ENCODE peak calls at places on chromosome 4, in nine cellular contexts. Z, S, M, P, L, B, E, X and V are unnamed samples.

GRCh38 chr4:140049024-140049923 is 104.7 kb downstream of the MAML3 start:
- DNase-seq in L (peak; percentile 80), B (peak; percentile 2), P (no peak), Z (no peak), S (no peak), X (peak; percentile 55), E (peak; percentile 88), M (no peak), V (peak; percentile 64)

GRCh38 chr4:90943311-90943710 is 816.1 kb downstream of the CCSER1 start:
- DNase-seq in S (no peak), E (no peak), Z (no peak), L (no peak), B (no peak), X (no peak), P (no peak), M (no peak), V (no peak)

GRCh38 chr4:126242679-126243390 is 928.1 kb downstream of the FAT4 start:
- DNase-seq in X (no peak), M (no peak), B (no peak), P (no peak), L (peak; percentile 42), E (no peak), Z (no peak), S (no peak), V (no peak)

GRCh38 chr4:179145746-179146530 is 1703.7 kb upstream of the AGA start:
- DNase-seq in L (no peak), Z (no peak), B (no peak), P (no peak), M (no peak), S (no peak), E (no peak), X (no peak), V (no peak)

GRCh38 chr4:17468638-17469221 is 43.2 kb downstream of the QDPR start:
- DNase-seq in Z (peak; percentile 52), X (no peak), M (no peak), P (no peak), E (peak; percentile 67), S (no peak), L (no peak), B (peak; percentile 13), V (no peak)

GRCh38 chr4:15653864-15654391 is 1.2 kb downstream of the FBXL5 start:
- DNase-seq in Z (peak; percentile 23), E (peak; percentile 50), S (no peak), X (no peak), M (no peak), P (no peak), B (peak; percentile 31), L (no peak), V (no peak)

GRCh38 chr4:88779431-88779830 is 81.8 kb upstream of the NAP1L5 start:
- DNase-seq in S (no peak), M (no peak), Z (no peak), B (no peak), P (no peak), E (no peak), X (no peak), L (no peak), V (no peak)

GRCh38 chr4:153186046-153186728 is 18.1 kb upstream of the TRIM2 start:
- DNase-seq in B (no peak), Z (no peak), S (no peak), P (no peak), X (no peak), L (no peak), M (no peak), E (no peak), V (no peak)

GRCh38 chr4:165548702-165549101 is 169.9 kb downstream of the CPE start:
- DNase-seq in M (no peak), P (no peak), X (no peak), L (no peak), S (no peak), E (no peak), B (no peak), Z (no peak), V (no peak)

GRCh38 chr4:15438939-15439524 is 11.2 kb downstream of the C1QTNF7 start:
- DNase-seq in Z (no peak), B (no peak), L (no peak), S (no peak), E (no peak), P (peak; percentile 29), X (no peak), M (no peak), V (no peak)

GRCh38 chr4:102344520-102344954 is 745 bp downstream of the SLC39A8 start:
- DNase-seq in B (no peak), L (peak; percentile 95), P (no peak), S (peak; percentile 77), X (peak; percentile 79), E (peak; percentile 68), Z (peak; percentile 66), M (no peak), V (peak; percentile 71)

GRCh38 chr4:150215601-150216000 is 137.4 kb downstream of the DCLK2 start:
- DNase-seq in L (no peak), E (no peak), P (no peak), S (no peak), B (no peak), M (no peak), X (no peak), Z (no peak), V (no peak)

GRCh38 chr4:20305976-20306375 is 54.3 kb downstream of the SLIT2 start:
- DNase-seq in B (no peak), P (no peak), X (no peak), E (peak; percentile 32), Z (no peak), M (no peak), S (no peak), L (no peak), V (no peak)

GRCh38 chr4:129378346-129378745 is 282.4 kb downstream of the C4orf33 start:
- DNase-seq in Z (no peak), P (no peak), M (no peak), B (no peak), E (no peak), L (no peak), S (no peak), X (no peak), V (no peak)

GRCh38 chr4:76579596-76580375 is 144.8 kb downstream of the SHROOM3 start:
- DNase-seq in Z (no peak), X (no peak), M (no peak), B (no peak), S (no peak), E (peak; percentile 20), P (no peak), L (no peak), V (peak; percentile 72)

DNA sequence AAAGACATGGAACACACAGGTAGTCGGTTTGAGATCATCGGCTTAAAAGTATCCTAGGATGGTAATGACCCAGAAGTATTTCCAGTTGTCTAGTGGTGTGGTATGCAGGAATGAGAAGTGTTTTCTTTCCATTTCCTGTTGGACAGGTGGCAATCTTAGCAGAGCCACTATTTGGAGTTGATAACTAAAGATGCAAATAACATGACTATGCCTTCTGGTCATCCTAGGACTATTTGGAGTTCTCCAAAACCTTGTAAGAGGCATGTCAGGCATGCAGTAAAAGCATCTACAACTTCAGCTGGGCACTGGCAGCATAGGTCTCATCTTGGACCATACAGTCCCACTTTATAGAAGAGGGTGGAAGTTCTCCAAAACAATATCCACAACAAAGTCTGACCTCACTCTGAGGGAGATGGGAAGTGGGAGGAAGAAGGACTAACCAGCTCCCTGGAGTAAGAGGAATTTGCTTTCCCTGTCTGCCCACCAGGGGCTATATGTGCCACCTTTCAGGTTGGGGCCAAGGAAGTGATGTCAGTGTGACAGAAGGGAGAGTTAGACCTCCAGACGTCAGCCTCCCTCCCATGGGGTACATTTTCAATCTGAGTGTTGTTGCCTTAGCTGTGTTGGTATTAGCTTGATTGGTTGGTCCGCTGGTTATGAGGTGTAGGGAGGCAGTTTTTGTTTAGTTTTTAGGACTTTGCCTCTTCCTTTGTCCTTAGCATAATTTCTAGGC is 101.2 kb upstream of the MYOZ2 start:
- DNase-seq in X (no peak), M (no peak), B (no peak), P (no peak), E (peak; percentile 59), S (no peak), Z (no peak), L (no peak), V (no peak)
- TF ChIP-seq CTCF in X (peak; percentile 59), M (no peak), B (no peak), P (peak; percentile 25), E (peak; percentile 36), S (no peak), Z (no peak), L (no peak), V (no peak)

DNA sequence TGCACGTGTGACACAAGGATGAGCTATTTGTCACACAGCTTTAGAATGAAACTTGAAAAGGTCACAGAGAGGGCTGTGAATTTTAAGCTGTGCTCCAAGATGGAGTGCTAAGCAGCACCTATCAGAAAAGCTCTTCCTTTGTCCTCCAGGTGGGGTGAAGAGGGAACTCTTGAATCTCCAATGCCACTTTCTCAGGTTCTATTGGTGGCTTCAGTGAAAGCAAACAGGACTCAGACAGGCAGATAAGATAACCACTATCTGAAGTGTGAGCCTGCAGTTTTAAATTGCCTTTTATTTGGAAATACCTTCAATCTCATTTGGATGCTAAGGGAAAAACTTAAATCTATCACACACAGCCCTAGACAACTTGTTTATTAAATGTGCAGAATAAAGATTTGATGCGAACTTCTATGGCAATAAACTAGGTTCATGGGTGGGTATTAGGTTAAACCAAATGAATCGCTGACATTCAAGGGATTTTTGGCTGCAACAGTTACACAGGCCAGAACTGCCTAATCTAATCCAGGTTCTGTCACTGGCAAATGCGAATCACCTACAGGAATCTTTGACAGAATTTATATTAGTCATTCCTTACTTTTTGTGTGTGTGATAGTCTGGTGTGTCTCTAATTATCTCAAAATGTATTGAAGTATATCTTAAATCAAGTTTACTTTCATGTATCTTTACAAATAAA is 13.6 kb upstream of the PDGFRA start:
- DNase-seq in S (no peak), Z (no peak), X (no peak), B (no peak), L (no peak), E (peak; percentile 4), M (no peak), P (no peak), V (no peak)
- TF ChIP-seq POLR2AphosphoS5 in S (no peak), Z (no peak), X (no peak), B (no peak), L (no peak), E (no peak), M (no peak), P (no peak), V (no peak)

DNA sequence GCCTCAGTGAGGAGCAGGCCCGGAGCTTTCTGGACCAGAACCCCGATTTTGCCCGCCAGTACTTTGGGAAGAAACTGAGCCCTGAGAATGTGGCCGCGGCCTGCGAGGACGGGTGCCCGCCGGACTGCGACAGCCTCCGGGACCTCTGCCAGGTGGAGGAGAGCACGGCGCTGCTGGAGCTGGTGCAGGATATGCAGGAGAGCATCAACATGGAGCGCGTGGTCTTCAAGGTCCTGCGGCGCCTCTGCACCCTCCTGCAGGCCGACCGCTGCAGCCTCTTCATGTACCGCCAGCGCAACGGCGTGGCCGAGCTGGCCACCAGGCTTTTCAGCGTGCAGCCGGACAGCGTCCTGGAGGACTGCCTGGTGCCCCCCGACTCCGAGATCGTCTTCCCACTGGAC is 258 bp downstream of the PDE6B start:
- DNase-seq in X (no peak), B (no peak), E (no peak), M (no peak), S (peak; percentile 44), L (peak; percentile 58), Z (no peak), P (no peak), V (no peak)
- H3K4me1 ChIP-seq in X (peaks cover 18% of the 10 kb centered on the region), B (peaks cover 7% of the 10 kb centered on the region), E (no peaks in the 10 kb centered on the region), M (no peaks in the 10 kb centered on the region), S (no peaks in the 10 kb centered on the region), L (no peaks in the 10 kb centered on the region), Z (peaks cover 32% of the 10 kb centered on the region), P (no peaks in the 10 kb centered on the region), V (no peaks in the 10 kb centered on the region)

DNA sequence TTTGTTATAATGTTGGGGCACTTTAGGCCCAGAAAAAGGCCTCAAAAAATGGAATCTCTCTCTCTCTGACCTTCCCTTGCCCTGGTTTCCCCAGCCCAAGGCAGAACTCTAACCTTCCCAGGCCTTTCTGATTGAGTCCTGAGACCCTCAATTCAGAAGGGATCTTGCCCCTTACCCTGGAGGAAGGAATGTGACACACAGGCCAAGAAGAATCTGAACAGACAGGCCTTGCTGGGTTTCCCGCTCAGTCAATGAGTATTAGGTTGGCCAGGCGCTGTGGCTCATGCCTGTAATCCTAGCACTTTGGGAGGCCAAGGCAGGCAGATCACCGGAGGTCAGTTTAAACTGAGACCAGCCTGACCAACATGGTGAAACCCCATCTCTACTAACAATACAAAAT is 27.6 kb downstream of the ELOVL6 start:
- DNase-seq in E (peak; percentile 56), P (no peak), S (no peak), X (no peak), L (no peak), M (no peak), B (no peak), Z (no peak), V (no peak)
- TF ChIP-seq CTCF in E (peak; percentile 27), P (no peak), S (no peak), X (peak; percentile 36), L (no peak), M (no peak), B (no peak), Z (no peak), V (no peak)